ENCODE peak calls at places on chromosome 2, in five cellular contexts. M is hepatocyte, Y is GM23248, Z is astrocyte, V is fibroblast of lung. D is an unnamed sample.
A peak's percentile ranks its signal among the peaks of the same experiment; 100 is the strongest.

GRCh38 chr2:89834306-89834705 is 1142.8 kb downstream of the RPIA start:
- DNase-seq in M (no peak), Y (no peak), Z (no peak), V (no peak), D (no peak)

GRCh38 chr2:239600194-239600593 is 199.4 kb upstream of the HDAC4 start:
- DNase-seq in M (no peak), Y (no peak), Z (no peak), V (no peak), D (no peak)

GRCh38 chr2:122186761-122187222 is 431.3 kb downstream of the TSN start:
- DNase-seq in M (no peak), Y (no peak), Z (no peak), V (no peak), D (no peak)

GRCh38 chr2:205657579-205657978 is 24.7 kb upstream of the NRP2 start:
- DNase-seq in M (no peak), Y (peak; percentile 89), Z (peak; percentile 59), V (peak; percentile 83), D (no peak)

GRCh38 chr2:176356251-176356650 is 87.0 kb downstream of the MTX2 start:
- DNase-seq in M (no peak), Y (no peak), Z (no peak), V (no peak), D (no peak)

GRCh38 chr2:59754336-59754735 is 799.1 kb downstream of the BCL11A start:
- DNase-seq in M (no peak), Y (no peak), Z (no peak), V (no peak), D (no peak)

GRCh38 chr2:23690421-23691105 is 236.4 kb downstream of the ATAD2B start:
- DNase-seq in M (no peak), Y (no peak), Z (no peak), V (no peak), D (no peak)

GRCh38 chr2:66573866-66574265 is 138.9 kb downstream of the MEIS1 start:
- DNase-seq in M (peak; percentile 24), Y (no peak), Z (no peak), V (peak; percentile 53), D (no peak)

GRCh38 chr2:1518891-1519530 is 105.7 kb downstream of the TPO start:
- DNase-seq in M (no peak), Y (no peak), Z (peak; percentile 1), V (peak; percentile 5), D (no peak)

GRCh38 chr2:217294211-217294610 is 434.3 kb upstream of the TNP1 start:
- DNase-seq in M (no peak), Y (no peak), Z (no peak), V (no peak), D (no peak)

GRCh38 chr2:152415231-152415642 is 80.3 kb downstream of the FMNL2 start:
- DNase-seq in M (peak; percentile 34), Y (peak; percentile 29), Z (peak; percentile 73), V (no peak), D (peak; percentile 88)

GRCh38 chr2:228699400-228699799 is 517.9 kb upstream of the SPHKAP start:
- DNase-seq in M (no peak), Y (peak; percentile 34), Z (peak; percentile 21), V (peak; percentile 74), D (no peak)

GRCh38 chr2:165801176-165801575 is 7.1 kb upstream of the GALNT3 start:
- DNase-seq in M (no peak), Y (no peak), Z (no peak), V (no peak), D (no peak)

GRCh38 chr2:105796131-105796638 is 51.5 kb downstream of the NCK2 start:
- DNase-seq in M (no peak), Y (no peak), Z (no peak), V (no peak), D (no peak)

GRCh38 chr2:127771756-127772155 is 39.2 kb downstream of the WDR33 start:
- DNase-seq in M (no peak), Y (peak; percentile 77), Z (peak; percentile 88), V (peak; percentile 46), D (peak; percentile 51)

GRCh38 chr2:66674087-66674486 is 239.2 kb downstream of the MEIS1 start:
- DNase-seq in M (no peak), Y (no peak), Z (no peak), V (no peak), D (no peak)

GRCh38 chr2:109066917-109067828 is 61.8 kb upstream of the SH3RF3 start:
- DNase-seq in M (peak; percentile 19), Y (no peak), Z (no peak), V (no peak), D (no peak)

GRCh38 chr2:29802976-29803375 is 118.4 kb downstream of the ALK start:
- DNase-seq in M (no peak), Y (peak; percentile 48), Z (peak; percentile 87), V (no peak), D (no peak)

GRCh38 chr2:9497017-9497416 is 22.7 kb downstream of the IAH1 start:
- DNase-seq in M (peak; percentile 26), Y (no peak), Z (no peak), V (no peak), D (peak; percentile 72)

GRCh38 chr2:46806526-46806925 is 109.1 kb downstream of the MCFD2 start:
- DNase-seq in M (no peak), Y (peak; percentile 73), Z (peak; percentile 60), V (no peak), D (no peak)

GRCh38 chr2:237885171-237885930 is 25.9 kb downstream of the RAMP1 start:
- DNase-seq in M (peak; percentile 2), Y (no peak), Z (no peak), V (no peak), D (no peak)

GRCh38 chr2:235168174-235168979 is 216.6 kb downstream of the SH3BP4 start:
- DNase-seq in M (no peak), Y (peak; percentile 4), Z (no peak), V (no peak), D (no peak)

GRCh38 chr2:23387221-23387550 is 2.2 kb downstream of the KLHL29 start:
- DNase-seq in M (no peak), Y (no peak), Z (no peak), V (no peak), D (no peak)

GRCh38 chr2:217875138-217875537 is 127.7 kb downstream of the TNS1 start:
- DNase-seq in M (no peak), Y (peak; percentile 43), Z (no peak), V (no peak), D (no peak)

GRCh38 chr2:217551229-217551909 is 451.4 kb downstream of the TNS1 start:
- DNase-seq in M (peak; percentile 52), Y (peak; percentile 67), Z (peak; percentile 79), V (peak; percentile 17), D (peak; percentile 51)

GRCh38 chr2:197298609-197299008 is 12.0 kb downstream of the ANKRD44 start:
- DNase-seq in M (no peak), Y (no peak), Z (no peak), V (no peak), D (no peak)
- H3K4me2 ChIP-seq in M (no peak overlapping the region), Y (no peak overlapping the region), Z (no peak overlapping the region), V (no peak overlapping the region), D (no peak overlapping the region)

DNA sequence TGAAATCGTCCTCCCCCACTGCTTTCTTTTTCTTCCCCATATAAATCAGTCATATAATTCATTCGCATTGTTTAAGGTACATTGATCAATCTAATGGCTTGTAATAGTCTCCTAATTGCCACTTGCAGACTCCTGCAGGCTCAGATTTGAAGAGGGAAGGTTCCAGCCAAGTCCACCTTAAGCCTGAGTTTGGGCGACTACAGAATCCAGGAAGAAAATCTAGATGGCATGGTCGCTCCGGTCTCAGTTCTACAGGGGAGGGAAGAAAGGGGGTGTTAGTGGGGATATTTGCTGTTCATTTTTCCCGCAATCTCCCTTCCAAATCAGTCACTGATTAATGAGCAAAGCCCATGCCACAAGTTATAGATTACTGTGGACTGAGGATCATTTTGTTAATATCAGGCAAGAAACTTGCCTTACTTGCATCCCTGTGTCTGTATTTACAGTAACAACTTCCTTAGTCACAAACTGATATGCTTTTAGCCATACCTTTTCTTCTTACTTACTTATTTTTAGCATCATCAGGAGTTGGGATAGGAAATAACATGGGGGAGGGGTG is 5.5 kb upstream of the SP9 start:
- DNase-seq in M (no peak), Y (no peak), Z (no peak), V (no peak), D (no peak)
- TF ChIP-seq EZH2 in M (peak; percentile 21), Y (peak; percentile 42), Z (no peak), V (no peak), D (no peak)

GRCh38 chr2:160125366-160125765 is 63.0 kb upstream of the PLA2R1 start:
- DNase-seq in M (no peak), Y (no peak), Z (no peak), V (no peak), D (no peak)
- H2AFZ ChIP-seq in M (no peak overlapping the region), Y (no peak overlapping the region), Z (no peak overlapping the region), V (no peak overlapping the region), D (no peak overlapping the region)

DNA sequence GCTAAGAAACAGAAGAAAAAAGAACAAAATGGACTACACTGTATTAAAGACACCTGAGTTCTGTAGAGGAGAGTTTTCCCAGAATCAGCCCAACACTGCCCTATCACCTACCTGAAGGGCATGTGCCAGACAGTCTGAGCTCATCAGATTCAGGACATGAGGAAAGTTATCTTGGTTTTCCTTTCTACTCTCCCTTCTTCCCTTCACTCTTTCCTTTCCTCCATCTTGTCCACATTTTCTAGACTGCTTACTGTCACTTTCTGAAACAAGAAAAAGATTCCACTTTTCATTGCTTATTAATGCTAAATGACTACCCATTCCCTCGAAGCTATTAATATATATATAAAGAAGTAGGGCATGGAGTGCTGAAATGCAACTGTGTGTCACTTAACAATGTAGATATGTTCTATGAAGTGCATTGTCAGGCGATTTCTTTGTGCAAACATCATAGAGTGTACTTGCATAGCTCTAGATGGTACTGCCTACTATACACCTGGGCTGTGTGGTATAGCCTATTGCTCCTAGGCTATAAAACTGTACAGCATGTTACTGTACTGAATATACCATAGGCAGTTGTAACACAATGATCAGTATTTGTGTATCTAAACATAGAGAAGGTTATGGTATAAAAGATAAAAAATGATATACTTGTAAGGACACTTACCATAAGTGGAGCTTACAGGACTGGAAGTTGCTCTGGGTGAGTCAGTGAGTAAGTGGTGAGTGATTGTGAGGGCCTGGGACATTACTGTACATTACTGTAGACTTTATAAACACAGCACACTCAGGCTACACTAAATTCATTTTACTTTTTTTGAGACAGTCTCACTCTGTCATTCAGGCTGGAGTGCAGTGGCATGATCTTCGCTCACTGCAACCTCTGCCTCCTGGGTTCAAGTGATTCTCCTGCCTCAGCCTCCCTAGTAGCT is 145.5 kb upstream of the ITGA6 start:
- DNase-seq in M (no peak), Y (peak; percentile 84), Z (peak; percentile 82), V (peak; percentile 79), D (no peak)
- H3K4me2 ChIP-seq in M (no peak overlapping the region), Y (peak overlapping the region; percentile 56), Z (peak overlapping the region; percentile 9), V (no peak overlapping the region), D (no peak overlapping the region)

GRCh38 chr2:20225294-20226151 is 593 bp upstream of the SDC1 start:
- DNase-seq in M (peak; percentile 90), Y (peak; percentile 64), Z (no peak), V (peak; percentile 58), D (peak; percentile 88)
- TF ChIP-seq EZH2 in M (no peak), Y (no peak), Z (no peak), V (no peak), D (no peak)

GRCh38 chr2:15565994-15566671 is 5.0 kb upstream of the NBAS start:
- DNase-seq in M (no peak), Y (no peak), Z (no peak), V (no peak), D (no peak)

GRCh38 chr2:15568874-15569273 is 7.7 kb upstream of the NBAS start:
- DNase-seq in M (no peak), Y (no peak), Z (no peak), V (no peak), D (no peak)

GRCh38 chr2:15571729-15572128 is 10.6 kb upstream of the NBAS start:
- DNase-seq in M (no peak), Y (no peak), Z (no peak), V (no peak), D (no peak)

GRCh38 chr2:15565392-15565791 is 4.3 kb upstream of the NBAS start:
- DNase-seq in M (no peak), Y (no peak), Z (no peak), V (no peak), D (no peak)

GRCh38 chr2:15569658-15570615 is 8.8 kb upstream of the NBAS start:
- DNase-seq in M (no peak), Y (no peak), Z (no peak), V (no peak), D (no peak)
- H2AFZ ChIP-seq in M (no peak overlapping the region), Y (peak overlapping the region; percentile 41), Z (no peak overlapping the region), V (no peak overlapping the region), D (no peak overlapping the region)